ENCODE peak calls at places on chromosomes 1 and 21, in four cellular contexts. N is mammary epithelial cell, C is endothelial cell, L is SHP77 treated with DMSO at 0.1 percent for 48 hours. K is an unnamed sample.
A peak's percentile ranks its signal among the peaks of the same experiment; 100 is the strongest.

GRCh38 chr1:13812456-13813397 is 112.7 kb downstream of the PRDM2 start:
- DNase-seq in C (no peak), N (no peak), L (no peak), K (no peak)

GRCh38 chr1:109655624-109656519 is at the start of gene GSTM4:
- DNase-seq in L (peak; percentile 46), C (peak; percentile 63), N (peak; percentile 38), K (no peak)

GRCh38 chr21:34280389-34280795 is 83.4 kb upstream of the KCNE2 start:
- DNase-seq in C (no peak), N (no peak), L (no peak), K (no peak)

GRCh38 chr1:182829285-182829932 is 9.7 kb upstream of the DHX9 start:
- DNase-seq in N (no peak), L (no peak), C (no peak), K (no peak)

GRCh38 chr21:43585924-43586411 is 73.3 kb downstream of the HSF2BP start:
- DNase-seq in N (peak; percentile 100), L (no peak), C (peak; percentile 49), K (no peak)

GRCh38 chr1:16420719-16421118 is 16.5 kb downstream of the SPATA21 start:
- DNase-seq in L (no peak), N (no peak), C (no peak), K (no peak)

GRCh38 chr1:214552174-214552608 is 789 bp upstream of the PTPN14 start:
- DNase-seq in L (no peak), C (peak; percentile 55), N (peak; percentile 91), K (no peak)

GRCh38 chr1:162536511-162536910 is 25.0 kb upstream of the UAP1 start:
- DNase-seq in N (peak; percentile 63), L (no peak), C (no peak), K (no peak)

GRCh38 chr1:109615879-109616278 is 3.5 kb downstream of the GNAT2 start:
- DNase-seq in N (no peak), L (no peak), C (no peak), K (no peak)

GRCh38 chr1:39701092-39701460 is 9.8 kb upstream of the HPCAL4 start:
- DNase-seq in C (no peak), N (no peak), L (no peak), K (no peak)

GRCh38 chr1:149997585-149998262 is 12.8 kb downstream of the OTUD7B start:
- DNase-seq in C (no peak), N (no peak), L (no peak), K (no peak)

GRCh38 chr1:118979754-118980270 is 8.3 kb downstream of the TBX15 start:
- DNase-seq in N (no peak), C (peak; percentile 53), L (no peak), K (no peak)

GRCh38 chr1:3672231-3672970 is 20.1 kb downstream of the TP73 start:
- DNase-seq in N (no peak), L (no peak), C (no peak), K (no peak)

GRCh38 chr1:205137901-205138300 is 16.1 kb upstream of the RBBP5 start:
- DNase-seq in N (no peak), C (no peak), L (no peak), K (no peak)

GRCh38 chr1:1985375-1986050 is 18.1 kb downstream of the CFAP74 start:
- DNase-seq in C (no peak), L (no peak), N (no peak), K (no peak)

GRCh38 chr1:151620286-151620685 is 8.4 kb downstream of the SNX27 start:
- DNase-seq in L (no peak), N (no peak), C (no peak), K (no peak)

GRCh38 chr1:230867119-230867902 is 1.0 kb downstream of the C1orf198 start:
- DNase-seq in L (no peak), N (peak; percentile 6), C (no peak), K (no peak)

GRCh38 chr1:183101841-183102276 is 78.6 kb downstream of the LAMC1 start:
- DNase-seq in L (no peak), N (no peak), C (no peak), K (no peak)

GRCh38 chr21:26394341-26394740 is 178.7 kb downstream of the CYYR1 start:
- DNase-seq in L (no peak), C (no peak), N (no peak), K (no peak)

GRCh38 chr1:235327559-235328270 is at the start of gene ARID4B:
- DNase-seq in C (no peak), N (no peak), L (no peak), K (no peak)

GRCh38 chr1:9615316-9616063 is 26.8 kb downstream of the TMEM201 start:
- DNase-seq in N (peak; percentile 32), L (no peak), C (peak; percentile 69), K (no peak)

GRCh38 chr21:45993210-45994085 is 11.9 kb downstream of the COL6A1 start:
- DNase-seq in L (no peak), N (no peak), C (peak; percentile 3), K (no peak)

GRCh38 chr1:179083031-179083345 is 1.1 kb downstream of the TOR3A start:
- DNase-seq in C (no peak), N (peak; percentile 51), L (no peak), K (no peak)

GRCh38 chr1:88783145-88783544 is 99.1 kb downstream of the PKN2 start:
- DNase-seq in L (no peak), N (no peak), C (no peak), K (no peak)

GRCh38 chr1:68141079-68141800 is 90.8 kb upstream of the DIRAS3 start:
- DNase-seq in L (no peak), C (no peak), N (peak; percentile 26), K (no peak)

GRCh38 chr1:113391643-113392271 is 1.4 kb downstream of the MAGI3 start:
- DNase-seq in L (no peak), C (no peak), N (peak; percentile 63), K (no peak)

GRCh38 chr1:23597635-23598388 is 38.5 kb upstream of the ID3 start:
- DNase-seq in C (no peak), N (no peak), L (no peak), K (no peak)

GRCh38 chr1:42756956-42757891 is 9.6 kb downstream of the P3H1 start:
- DNase-seq in L (peak; percentile 61), N (peak; percentile 49), C (no peak), K (peak; percentile 56)

GRCh38 chr1:72177711-72178110 is 104.6 kb downstream of the NEGR1 start:
- DNase-seq in C (no peak), N (peak; percentile 42), L (no peak), K (no peak)

GRCh38 chr1:153598309-153599172 is 14.4 kb downstream of the S100A16 start:
- DNase-seq in N (peak; percentile 29), L (no peak), C (peak; percentile 20), K (peak; percentile 25)

GRCh38 chr1:30791853-30792252 is 34.3 kb upstream of the LAPTM5 start:
- DNase-seq in L (no peak), N (no peak), C (no peak), K (no peak)